ENCODE peak calls at places on chromosomes 1 and 21, in ten cellular contexts. Q is A549; M is cardiac muscle cell; H is mesendoderm; O is CD4-positive, alpha-beta T cell; I is IMR-90; L is hepatocyte; X is lung; K is sigmoid colon; R is endodermal cell. B is an unnamed sample.

GRCh38 chr1:30872033-30872947 is 36.3 kb downstream of the SDC3 start:
- DNase-seq in Q (peak), M (no peak), H (no peak), O (no peak), I (no peak), L (no peak), X (no peak), K (no peak), R (no peak), B (no peak)

GRCh38 chr1:78627321-78627720 is 7.1 kb downstream of the IFI44L start:
- DNase-seq in Q (no peak), M (no peak), H (no peak), O (no peak), I (peak), L (no peak), X (no peak), K (no peak), R (no peak), B (no peak)

GRCh38 chr1:184716158-184716557 is 38.5 kb downstream of the EDEM3 start:
- DNase-seq in Q (no peak), M (no peak), H (no peak), O (no peak), I (peak), L (no peak), X (no peak), K (no peak), R (no peak), B (no peak)

GRCh38 chr1:32925360-32926142 is 24.4 kb upstream of the TMEM54 start:
- DNase-seq in Q (no peak), M (peak), H (peak), O (no peak), I (no peak), L (peak), X (peak), K (no peak), R (peak), B (no peak)

GRCh38 chr1:94679336-94680007 is 137.9 kb upstream of the F3 start:
- DNase-seq in Q (no peak), M (peak), H (no peak), O (no peak), I (no peak), L (no peak), X (peak), K (peak), R (peak), B (no peak)

GRCh38 chr1:212346586-212346985 is 61.4 kb downstream of the PPP2R5A start:
- DNase-seq in Q (no peak), M (no peak), H (no peak), O (no peak), I (peak), L (no peak), X (no peak), K (no peak), R (no peak), B (no peak)

GRCh38 chr1:25068829-25069228 is 138.8 kb upstream of the RUNX3 start:
- DNase-seq in Q (no peak), M (no peak), H (no peak), O (no peak), I (no peak), L (no peak), X (no peak), K (no peak), R (no peak), B (no peak)

GRCh38 chr1:153953859-153954365 is 4.5 kb downstream of the CRTC2 start:
- DNase-seq in Q (no peak), M (no peak), H (no peak), O (no peak), I (no peak), L (peak), X (no peak), K (no peak), R (no peak), B (no peak)

GRCh38 chr1:22792396-22793171 is 81.9 kb downstream of the EPHB2 start:
- DNase-seq in Q (no peak), M (no peak), H (peak), O (no peak), I (no peak), L (no peak), X (no peak), K (no peak), R (peak), B (no peak)

GRCh38 chr1:50349242-50349565 is 74.0 kb downstream of the DMRTA2 start:
- DNase-seq in Q (no peak), M (no peak), H (no peak), O (no peak), I (no peak), L (no peak), X (no peak), K (no peak), R (no peak), B (no peak)

GRCh38 chr1:25922633-25923567 is 16.7 kb upstream of the STMN1 start:
- DNase-seq in Q (peak), M (peak), H (peak), O (peak), I (no peak), L (peak), X (peak), K (peak), R (peak), B (peak)

GRCh38 chr21:31683029-31683428 is 23.5 kb downstream of the SOD1 start:
- DNase-seq in Q (no peak), M (no peak), H (no peak), O (no peak), I (no peak), L (no peak), X (no peak), K (no peak), R (no peak), B (no peak)

GRCh38 chr21:18204931-18205330 is 39.7 kb upstream of the CHODL start:
- DNase-seq in Q (no peak), M (no peak), H (peak), O (no peak), I (no peak), L (no peak), X (no peak), K (no peak), R (no peak), B (no peak)

GRCh38 chr1:195328102-195328501 is 1280.1 kb downstream of the KCNT2 start:
- DNase-seq in Q (no peak), M (no peak), H (no peak), O (no peak), I (peak), L (peak), X (no peak), K (no peak), R (no peak), B (no peak)

GRCh38 chr1:228109962-228110488 is 926 bp upstream of the MRPL55 start:
- DNase-seq in Q (no peak), M (peak), H (peak), O (no peak), I (peak), L (peak), X (no peak), K (no peak), R (peak), B (no peak)

GRCh38 chr1:202017385-202018225 is 7.2 kb downstream of the ELF3 start:
- DNase-seq in Q (peak), M (no peak), H (peak), O (no peak), I (no peak), L (peak), X (peak), K (no peak), R (no peak), B (no peak)

GRCh38 chr1:83742446-83742845 is 256.5 kb downstream of the TTLL7 start:
- DNase-seq in Q (no peak), M (no peak), H (no peak), O (no peak), I (no peak), L (no peak), X (no peak), K (no peak), R (no peak), B (no peak)

GRCh38 chr1:234573711-234574299 is 36.2 kb downstream of the IRF2BP2 start:
- DNase-seq in Q (no peak), M (peak), H (peak), O (no peak), I (no peak), L (no peak), X (no peak), K (no peak), R (peak), B (no peak)

GRCh38 chr1:9655127-9655723 is 3.7 kb downstream of the PIK3CD start:
- DNase-seq in Q (no peak), M (no peak), H (no peak), O (no peak), I (no peak), L (no peak), X (no peak), K (no peak), R (no peak), B (no peak)

GRCh38 chr21:39430954-39431353 is 14.6 kb downstream of the LCA5L start:
- DNase-seq in Q (no peak), M (no peak), H (no peak), O (no peak), I (no peak), L (no peak), X (no peak), K (no peak), R (no peak), B (no peak)
- H3K27ac ChIP-seq in Q (no peak), M (peak), H (peak), O (no peak), I (no peak), L (no peak), X (no peak), K (no peak), R (peak), B (no peak)

DNA sequence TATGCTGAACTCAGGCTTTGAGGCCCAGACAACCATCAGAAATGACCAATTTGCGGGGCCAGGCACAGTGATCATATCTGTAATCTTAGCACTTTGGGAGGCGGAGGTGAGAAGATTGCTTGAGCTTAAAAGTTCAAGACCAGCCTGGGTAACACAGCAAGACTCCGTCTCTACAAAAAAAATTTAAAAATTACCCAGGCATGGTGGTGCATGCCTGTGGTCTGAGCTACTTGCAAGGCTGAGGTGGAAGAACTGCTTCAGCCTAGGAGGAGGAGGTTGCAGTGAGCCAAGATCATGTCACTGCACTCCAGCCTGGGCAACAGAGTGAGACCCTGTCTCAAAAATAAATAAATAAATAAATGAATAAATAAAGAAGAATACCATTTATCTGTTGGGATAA is 156.5 kb downstream of the EIF4G3 start:
- DNase-seq in Q (no peak), M (no peak), H (peak), O (no peak), I (peak), L (no peak), X (no peak), K (no peak), R (no peak), B (no peak)
- H3K27ac ChIP-seq in Q (peak), M (no peak), H (no peak), O (no peak), I (no peak), L (no peak), X (no peak), K (no peak), R (no peak), B (no peak)

GRCh38 chr1:231266811-231267322 is 25.9 kb downstream of the GNPAT start:
- DNase-seq in Q (no peak), M (peak), H (no peak), O (no peak), I (peak), L (no peak), X (no peak), K (no peak), R (no peak), B (no peak)

GRCh38 chr1:231260351-231260750 is 19.3 kb downstream of the GNPAT start:
- DNase-seq in Q (no peak), M (no peak), H (no peak), O (no peak), I (no peak), L (no peak), X (no peak), K (no peak), R (no peak), B (no peak)

GRCh38 chr1:231265379-231265778 is 24.4 kb downstream of the GNPAT start:
- DNase-seq in Q (no peak), M (no peak), H (no peak), O (no peak), I (no peak), L (no peak), X (no peak), K (no peak), R (no peak), B (no peak)

DNA sequence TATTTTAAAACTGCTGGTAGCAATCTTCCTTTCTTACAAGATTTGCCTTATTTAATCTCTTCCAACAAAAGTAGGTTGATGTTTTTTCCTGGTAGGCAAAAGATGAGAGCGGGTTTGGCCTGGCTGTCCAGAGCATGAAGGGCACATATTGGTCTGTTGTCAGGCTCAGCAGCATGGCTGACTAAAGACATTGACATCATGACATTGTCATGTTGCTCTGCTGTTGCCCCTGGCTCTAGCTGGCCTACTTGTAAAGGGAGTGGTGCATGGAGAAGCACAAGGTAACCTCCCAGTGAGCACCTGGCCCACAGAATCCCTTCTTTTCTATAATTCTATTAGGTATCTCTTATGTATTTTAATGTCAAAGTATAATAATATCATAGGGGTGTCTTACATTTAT is 23.6 kb downstream of the GNPAT start:
- DNase-seq in Q (no peak), M (no peak), H (peak), O (no peak), I (no peak), L (no peak), X (no peak), K (no peak), R (no peak), B (no peak)
- H3K27ac ChIP-seq in Q (no peak), M (no peak), H (no peak), O (no peak), I (no peak), L (no peak), X (no peak), K (no peak), R (no peak), B (no peak)

GRCh38 chr1:10724948-10725852 is 71.2 kb downstream of the CASZ1 start:
- DNase-seq in Q (no peak), M (peak), H (no peak), O (no peak), I (peak), L (peak), X (peak), K (peak), R (no peak), B (no peak)
- H3K27ac ChIP-seq in Q (peak), M (peak), H (no peak), O (no peak), I (no peak), L (no peak), X (peak), K (peak), R (no peak), B (no peak)

DNA sequence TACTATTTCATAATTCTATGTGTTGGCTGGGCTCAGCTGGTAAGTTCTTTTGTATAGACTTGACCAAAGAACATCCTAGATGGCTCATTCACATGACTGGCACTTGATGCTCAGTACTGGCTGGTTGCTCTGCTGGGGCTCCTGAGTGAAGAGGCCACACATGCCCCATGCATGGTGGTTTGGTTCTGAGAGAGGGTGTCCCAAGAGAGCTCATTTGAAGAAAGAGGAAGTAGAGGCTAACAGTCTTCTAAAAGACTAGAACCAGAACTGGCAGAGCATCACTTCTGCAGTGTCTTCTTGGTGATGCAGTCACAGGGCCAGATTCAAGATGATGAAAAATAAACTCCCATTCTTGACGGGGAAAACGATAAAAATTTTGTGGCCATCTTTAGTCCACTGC is 5.2 kb upstream of the BACH1 start:
- DNase-seq in Q (no peak), M (no peak), H (no peak), O (no peak), I (no peak), L (no peak), X (no peak), K (no peak), R (no peak), B (no peak)
- H3K27ac ChIP-seq in Q (no peak), M (no peak), H (no peak), O (no peak), I (no peak), L (no peak), X (no peak), K (no peak), R (no peak), B (no peak)

GRCh38 chr1:155570593-155570990 is 8.0 kb upstream of the ASH1L start:
- DNase-seq in Q (no peak), M (peak), H (peak), O (no peak), I (no peak), L (no peak), X (no peak), K (no peak), R (peak), B (no peak)
- H3K27ac ChIP-seq in Q (no peak), M (peak), H (no peak), O (no peak), I (no peak), L (no peak), X (no peak), K (no peak), R (no peak), B (no peak)

GRCh38 chr1:28371011-28371378 is 1.5 kb downstream of the PHACTR4 start:
- DNase-seq in Q (no peak), M (no peak), H (peak), O (no peak), I (no peak), L (no peak), X (no peak), K (no peak), R (no peak), B (no peak)

GRCh38 chr1:28369518-28370219 is at the start of gene PHACTR4:
- DNase-seq in Q (peak), M (peak), H (peak), O (peak), I (peak), L (peak), X (peak), K (peak), R (peak), B (peak)

GRCh38 chr1:28370220-28371010 is 875 bp downstream of the PHACTR4 start:
- DNase-seq in Q (peak), M (peak), H (peak), O (peak), I (peak), L (no peak), X (peak), K (peak), R (no peak), B (peak)

GRCh38 chr1:28378906-28379305 is 9.4 kb downstream of the PHACTR4 start:
- DNase-seq in Q (no peak), M (no peak), H (no peak), O (no peak), I (no peak), L (no peak), X (no peak), K (no peak), R (no peak), B (no peak)

GRCh38 chr1:28374297-28374696 is 4.8 kb downstream of the PHACTR4 start:
- DNase-seq in Q (no peak), M (no peak), H (peak), O (no peak), I (peak), L (no peak), X (no peak), K (no peak), R (no peak), B (no peak)
- H3K27ac ChIP-seq in Q (peak), M (no peak), H (no peak), O (no peak), I (peak), L (peak), X (no peak), K (no peak), R (no peak), B (no peak)

DNA sequence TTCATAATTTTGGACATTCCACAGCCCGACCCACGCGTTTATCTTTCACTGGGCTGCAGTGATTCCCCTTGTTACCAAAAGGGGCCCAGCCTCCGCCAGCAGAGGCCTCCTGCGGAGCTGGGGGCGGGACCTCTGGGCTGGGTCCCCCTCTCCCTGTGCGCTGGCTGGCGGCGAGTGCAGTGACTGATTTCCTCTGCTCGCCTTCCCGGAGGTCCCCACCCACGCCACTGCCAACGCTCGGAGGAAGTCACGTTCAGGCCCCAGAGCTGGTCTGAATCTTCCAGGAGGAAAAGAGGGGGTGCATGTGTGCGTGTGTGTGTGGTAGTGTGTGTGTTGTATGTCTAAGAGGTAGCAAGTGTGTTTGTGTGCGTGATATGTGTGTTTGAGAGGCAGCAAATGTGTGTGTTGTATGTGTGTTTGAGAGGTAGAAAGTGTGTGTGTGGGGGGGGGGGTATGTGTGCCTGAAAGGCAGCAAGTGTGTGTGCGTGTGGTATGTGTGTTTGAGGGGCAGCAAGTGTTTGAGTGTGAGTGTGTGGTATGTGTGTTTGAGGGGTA is 35.0 kb upstream of the JAK1 start:
- DNase-seq in Q (no peak), M (peak), H (peak), O (peak), I (peak), L (peak), X (peak), K (peak), R (peak), B (no peak)
- H3K27ac ChIP-seq in Q (peak), M (no peak), H (no peak), O (no peak), I (peak), L (no peak), X (peak), K (peak), R (no peak), B (no peak)

GRCh38 chr1:230858918-230859819 is 9.2 kb downstream of the C1orf198 start:
- DNase-seq in Q (no peak), M (peak), H (peak), O (no peak), I (peak), L (no peak), X (no peak), K (no peak), R (no peak), B (peak)
- H3K27ac ChIP-seq in Q (no peak), M (no peak), H (peak), O (no peak), I (peak), L (peak), X (peak), K (peak), R (peak), B (peak)

DNA sequence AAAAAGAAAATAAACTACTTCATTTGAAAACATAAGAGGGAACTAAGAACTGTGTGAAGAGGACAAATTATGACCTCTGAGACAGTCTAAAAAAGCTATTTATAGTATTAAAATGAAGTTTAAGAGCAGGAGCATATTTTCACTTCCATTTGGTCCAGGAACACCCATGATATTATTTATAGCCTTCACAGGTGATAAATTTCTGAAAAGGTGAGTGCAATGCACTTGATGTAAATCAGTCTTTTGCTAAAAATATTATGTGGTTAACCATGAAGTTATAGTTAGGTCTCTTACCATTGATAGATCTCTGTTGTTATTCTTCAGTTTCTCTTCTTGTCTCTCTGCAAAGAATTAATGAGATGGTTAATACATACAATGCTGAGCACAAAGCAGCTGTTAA is 14.7 kb downstream of the TMCO1 start:
- DNase-seq in Q (no peak), M (no peak), H (no peak), O (no peak), I (no peak), L (no peak), X (no peak), K (no peak), R (no peak), B (no peak)
- H3K27ac ChIP-seq in Q (no peak), M (no peak), H (no peak), O (no peak), I (no peak), L (no peak), X (no peak), K (no peak), R (no peak), B (no peak)

B was measured in caudate nucleus.